ENCODE peak calls at places on chromosome 5, in five cellular contexts. S is cardiac fibroblast, N is adrenal gland, I is AG04450, Z is fibroblast of lung. E is an unnamed sample.

GRCh38 chr5:170377027-170377426 is 12.1 kb downstream of the KCNMB1 start:
- DNase-seq in I (no peak), N (no peak), Z (no peak), S (no peak), E (no peak)

GRCh38 chr5:72387985-72388384 is 67.8 kb downstream of the PTCD2 start:
- DNase-seq in I (peak), N (no peak), Z (peak), S (peak), E (peak)

GRCh38 chr5:157177935-157178334 is 2.7 kb upstream of the ITK start:
- DNase-seq in I (no peak), N (no peak), Z (no peak), S (no peak), E (no peak)

GRCh38 chr5:173875189-173875588 is 13.0 kb upstream of the CPEB4 start:
- DNase-seq in I (no peak), N (no peak), S (no peak), Z (no peak), E (no peak)

GRCh38 chr5:122093415-122093814 is 15.4 kb upstream of the LOX start:
- DNase-seq in I (no peak), N (no peak), S (peak), Z (peak), E (no peak)

GRCh38 chr5:151432210-151432609 is 15.2 kb upstream of the SLC36A1 start:
- DNase-seq in N (no peak), I (no peak), Z (no peak), S (no peak), E (no peak)

GRCh38 chr5:178436326-178436940 is 153.8 kb downstream of the COL23A1 start:
- DNase-seq in N (peak), Z (no peak), I (no peak), S (no peak), E (no peak)

GRCh38 chr5:143613329-143613728 is 198.6 kb upstream of the HMHB1 start:
- DNase-seq in Z (no peak), I (no peak), S (no peak), N (no peak), E (no peak)

GRCh38 chr5:133906303-133906702 is 62.1 kb downstream of the C5orf15 start:
- DNase-seq in Z (no peak), S (no peak), I (no peak), N (no peak), E (no peak)

GRCh38 chr5:115079934-115080623 is 89.6 kb downstream of the TRIM36 start:
- DNase-seq in S (no peak), N (no peak), Z (no peak), I (no peak), E (no peak)

GRCh38 chr5:93599427-93600146 is 16.6 kb downstream of the NR2F1 start:
- DNase-seq in Z (peak), N (no peak), I (no peak), S (no peak), E (no peak)

GRCh38 chr5:180795771-180796313 is 6.8 kb downstream of the MGAT1 start:
- DNase-seq in S (no peak), Z (no peak), N (no peak), I (no peak), E (no peak)

GRCh38 chr5:180799902-180800801 is 2.5 kb downstream of the MGAT1 start:
- DNase-seq in N (peak), I (peak), Z (peak), S (peak), E (no peak)

GRCh38 chr5:180797256-180798192 is 5.1 kb downstream of the MGAT1 start:
- DNase-seq in N (peak), S (peak), Z (no peak), I (no peak), E (no peak)

GRCh38 chr5:180799194-180799593 is 3.4 kb downstream of the MGAT1 start:
- DNase-seq in N (peak), Z (no peak), S (no peak), I (no peak), E (no peak)

DNA sequence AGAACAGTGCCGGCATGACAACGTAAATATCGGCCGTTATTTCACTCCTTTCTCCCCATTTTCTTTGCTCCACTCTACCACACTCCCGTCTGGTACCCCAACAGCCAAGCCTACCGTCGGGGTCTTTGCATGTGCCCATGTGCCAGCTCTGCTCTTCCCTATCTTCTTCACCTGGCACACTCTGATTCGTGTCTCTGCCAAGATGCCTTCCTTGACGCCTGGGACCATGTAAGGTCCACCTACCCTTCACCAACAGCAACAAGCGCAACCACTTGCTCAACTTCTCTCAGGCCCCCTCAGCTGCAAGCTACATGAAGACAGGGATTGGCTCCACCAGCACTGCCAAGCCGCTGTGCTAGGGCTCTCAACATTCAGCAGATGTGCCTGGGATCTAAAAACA is 4.4 kb downstream of the MGAT1 start:
- DNase-seq in N (peak), S (no peak), I (no peak), Z (no peak), E (no peak)
- H3K4me3 ChIP-seq in N (no peak), S (no peak), I (no peak), Z (no peak), E (no peak)

GRCh38 chr5:80346055-80346454 is 26.3 kb downstream of the SPZ1 start:
- DNase-seq in Z (no peak), S (peak), N (no peak), I (no peak), E (no peak)
- TF ChIP-seq CTCF in Z (no peak), S (peak), N (no peak), I (peak), E (peak)

GRCh38 chr5:124741711-124742496 is 4.5 kb downstream of the ZNF608 start:
- DNase-seq in N (peak), I (peak), S (peak), Z (peak), E (peak)
- H3K4me3 ChIP-seq in N (peak), I (peak), S (peak), Z (no peak), E (peak)

GRCh38 chr5:88658005-88658404 is 225.0 kb downstream of the MEF2C start:
- DNase-seq in N (no peak), Z (no peak), I (no peak), S (no peak), E (no peak)

GRCh38 chr5:88661870-88662207 is 221.1 kb downstream of the MEF2C start:
- DNase-seq in N (no peak), S (no peak), I (no peak), Z (no peak), E (no peak)

GRCh38 chr5:88660947-88661869 is 221.8 kb downstream of the MEF2C start:
- DNase-seq in N (peak), S (peak), Z (peak), I (no peak), E (no peak)

GRCh38 chr5:88659529-88660325 is 223.3 kb downstream of the MEF2C start:
- DNase-seq in Z (peak), I (no peak), S (no peak), N (no peak), E (no peak)

DNA sequence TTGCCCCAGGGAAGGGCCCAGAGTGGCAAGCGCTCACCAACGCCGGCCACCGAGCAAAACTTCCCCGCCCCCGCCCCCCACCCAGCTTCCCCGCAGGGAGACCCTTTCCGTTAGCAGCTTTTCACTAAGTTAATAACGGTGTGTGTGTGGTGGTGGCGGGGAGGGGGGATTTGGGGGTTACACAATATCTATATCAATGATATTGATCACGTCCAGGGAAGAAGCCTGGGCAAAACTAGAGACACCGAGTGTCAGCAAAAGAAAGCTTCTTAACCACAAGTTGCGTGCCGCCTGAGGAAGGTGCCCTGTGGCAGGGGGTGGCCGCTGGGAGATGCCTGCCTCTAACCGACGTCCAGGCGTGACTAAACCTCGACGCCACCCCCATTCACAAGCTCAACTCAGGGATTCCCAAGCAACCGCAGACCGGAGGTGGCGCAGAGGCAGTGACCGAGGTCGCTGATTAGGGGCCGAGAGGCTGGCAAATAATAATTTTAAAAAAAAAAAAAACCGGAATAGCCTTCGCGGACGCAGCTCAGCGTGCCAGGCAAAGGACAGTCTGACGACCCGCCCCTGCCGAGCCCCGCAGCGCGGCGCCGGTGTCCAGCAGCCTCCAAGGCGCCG is 222.5 kb downstream of the MEF2C start:
- DNase-seq in Z (peak), N (peak), S (peak), I (no peak), E (no peak)
- TF ChIP-seq CTCF in Z (no peak), N (no peak), S (no peak), I (no peak), E (no peak)

DNA sequence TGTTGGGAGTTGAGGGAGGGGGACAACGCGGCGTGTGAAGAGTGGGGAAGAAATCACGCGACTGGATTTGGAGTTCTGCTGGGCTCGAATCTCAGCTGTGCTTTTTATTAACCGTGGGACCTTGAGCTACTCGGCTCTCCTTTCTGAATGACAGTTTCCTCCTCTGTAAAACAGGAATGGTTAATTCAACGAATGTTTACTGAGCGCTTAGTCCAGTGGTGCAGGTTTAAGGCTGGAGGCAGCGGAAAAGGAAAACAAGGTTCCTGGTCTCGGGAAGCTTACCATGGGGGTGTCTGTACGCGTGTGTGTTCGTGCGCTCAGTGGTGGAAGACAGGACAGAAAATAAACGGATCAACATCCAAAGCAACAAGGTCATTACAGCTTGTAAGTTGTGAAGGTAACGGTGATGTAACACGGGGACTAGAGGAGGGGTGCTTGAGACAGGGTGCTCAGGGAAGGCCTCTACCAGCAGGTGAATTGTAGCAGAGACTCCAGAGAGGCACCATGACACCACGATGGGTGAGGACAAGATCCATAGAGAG is 277 bp downstream of the EIF4E1B start:
- DNase-seq in N (no peak), I (no peak), Z (no peak), S (no peak), E (no peak)
- H3K4me3 ChIP-seq in N (peak), I (peak), Z (peak), S (peak), E (peak)

DNA sequence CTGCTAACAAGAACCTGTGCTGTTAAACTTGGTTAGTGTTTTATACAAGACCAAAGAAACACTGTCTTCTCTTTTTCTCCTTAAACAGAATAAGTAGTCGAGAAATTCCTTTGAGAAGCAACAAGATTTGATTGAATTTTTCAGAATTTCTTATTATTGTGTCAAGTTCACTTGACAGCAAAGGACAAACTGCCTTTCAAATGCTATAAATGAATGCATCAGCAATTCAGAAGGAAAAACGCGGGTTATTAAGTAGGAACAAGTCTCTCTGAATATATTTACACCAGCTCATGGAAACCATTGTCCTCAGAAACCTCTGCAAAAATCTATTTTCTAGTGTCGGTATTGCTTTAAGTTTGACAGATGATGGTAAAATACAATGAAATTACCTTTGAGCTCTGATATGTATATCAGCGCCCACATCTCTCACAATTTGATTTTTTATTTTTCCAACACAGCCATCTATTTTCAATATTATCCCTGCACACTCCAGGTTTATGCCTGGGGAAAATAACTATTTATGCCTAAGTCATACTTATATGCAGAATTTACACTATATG is 4.4 kb downstream of the ATP10B start:
- DNase-seq in I (no peak), N (no peak), S (no peak), Z (no peak), E (no peak)
- TF ChIP-seq CTCF in I (no peak), N (no peak), S (no peak), Z (no peak), E (no peak)

E was measured in HFF-Myc.